ENCODE peak calls at places on chromosome 10, in four cellular contexts. U is HepG2, W is K562, N is GM12878. Y is an unnamed sample.

GRCh38 chr10:101783736-101784118 is 481 bp upstream of the NPM3 start:
- DNase-seq in U (no peak), W (no peak), N (no peak), Y (no peak)

GRCh38 chr10:29861811-29862505 is 197.4 kb downstream of the JCAD start:
- DNase-seq in U (no peak), W (no peak), N (no peak), Y (peak)

GRCh38 chr10:84683550-84683949 is 355.2 kb downstream of the CCSER2 start:
- DNase-seq in U (no peak), W (no peak), N (no peak), Y (no peak)

GRCh38 chr10:26804418-26805393 is 56.1 kb downstream of the ABI1 start:
- DNase-seq in U (no peak), W (no peak), N (no peak), Y (no peak)

GRCh38 chr10:811781-812180 is 119.7 kb downstream of the LARP4B start:
- DNase-seq in U (no peak), W (no peak), N (no peak), Y (no peak)

GRCh38 chr10:97072851-97073665 is 112.7 kb downstream of the SLIT1 start:
- DNase-seq in U (peak), W (peak), N (peak), Y (peak)

GRCh38 chr10:33559105-33559504 is 224.6 kb upstream of the NRP1 start:
- DNase-seq in U (no peak), W (no peak), N (no peak), Y (no peak)

GRCh38 chr10:79502561-79503309 is 9.6 kb upstream of the EIF5AL1 start:
- DNase-seq in U (peak), W (peak), N (no peak), Y (no peak)

GRCh38 chr10:54559498-54559897 is 241.5 kb downstream of the PCDH15 start:
- DNase-seq in U (no peak), W (no peak), N (no peak), Y (no peak)

GRCh38 chr10:103890194-103890658 is 27.8 kb downstream of the STN1 start:
- DNase-seq in U (peak), W (no peak), N (no peak), Y (peak)

GRCh38 chr10:56928717-56929116 is 567.7 kb upstream of the ZWINT start:
- DNase-seq in U (no peak), W (no peak), N (no peak), Y (no peak)

GRCh38 chr10:79090134-79090803 is 21.5 kb downstream of the ZMIZ1 start:
- DNase-seq in U (no peak), W (no peak), N (no peak), Y (peak)

GRCh38 chr10:80131499-80131901 is 1.0 kb upstream of the PLAC9 start:
- DNase-seq in U (no peak), W (no peak), N (no peak), Y (no peak)

GRCh38 chr10:7251696-7252465 is 159.0 kb downstream of the SFMBT2 start:
- DNase-seq in U (no peak), W (peak), N (no peak), Y (no peak)

GRCh38 chr10:119817991-119818888 is 54.4 kb downstream of the MCMBP start:
- DNase-seq in U (no peak), W (no peak), N (no peak), Y (peak)

GRCh38 chr10:91493313-91493712 is 83.2 kb downstream of the HECTD2 start:
- DNase-seq in U (peak), W (peak), N (no peak), Y (peak)

GRCh38 chr10:65341323-65341922 is 1584.4 kb upstream of the LRRTM3 start:
- DNase-seq in U (no peak), W (no peak), N (no peak), Y (peak)

GRCh38 chr10:6020806-6021205 is 41.4 kb downstream of the IL2RA start:
- DNase-seq in U (no peak), W (no peak), N (no peak), Y (no peak)

GRCh38 chr10:115624448-115624847 is 531.3 kb downstream of the ATRNL1 start:
- DNase-seq in U (peak), W (no peak), N (no peak), Y (no peak)

GRCh38 chr10:102758226-102758932 is 14.6 kb downstream of the WBP1L start:
- DNase-seq in U (no peak), W (no peak), N (no peak), Y (no peak)

GRCh38 chr10:34731885-34732701 is 83.0 kb downstream of the PARD3 start:
- DNase-seq in U (no peak), W (no peak), N (no peak), Y (peak)

GRCh38 chr10:62610649-62611229 is 193.8 kb upstream of the ADO start:
- DNase-seq in U (peak), W (peak), N (no peak), Y (peak)

GRCh38 chr10:103888113-103888841 is 29.7 kb downstream of the STN1 start:
- DNase-seq in U (peak), W (peak), N (no peak), Y (peak)

GRCh38 chr10:15182541-15183207 is 14.2 kb upstream of the NMT2 start:
- DNase-seq in U (no peak), W (no peak), N (no peak), Y (no peak)

GRCh38 chr10:8301831-8302230 is 247.3 kb downstream of the GATA3 start:
- DNase-seq in U (no peak), W (no peak), N (no peak), Y (no peak)

GRCh38 chr10:103693070-103693811 is 162.1 kb downstream of the SH3PXD2A start:
- DNase-seq in U (no peak), W (peak), N (no peak), Y (no peak)

GRCh38 chr10:30459283-30459682 is 25.3 kb downstream of the MAP3K8 start:
- DNase-seq in U (no peak), W (no peak), N (no peak), Y (no peak)

GRCh38 chr10:15097011-15097812 is at the start of gene RPP38:
- DNase-seq in U (peak), W (peak), N (peak), Y (peak)

GRCh38 chr10:76403876-76404275 is 972.5 kb downstream of the LRMDA start:
- DNase-seq in U (no peak), W (no peak), N (no peak), Y (no peak)

GRCh38 chr10:12510566-12510965 is 161.2 kb downstream of the CAMK1D start:
- DNase-seq in U (no peak), W (no peak), N (no peak), Y (no peak)

GRCh38 chr10:12511651-12512050 is 162.3 kb downstream of the CAMK1D start:
- DNase-seq in U (no peak), W (no peak), N (no peak), Y (no peak)

GRCh38 chr10:12513775-12514663 is 164.7 kb downstream of the CAMK1D start:
- DNase-seq in U (no peak), W (no peak), N (no peak), Y (no peak)

GRCh38 chr10:12513003-12513365 is 163.6 kb downstream of the CAMK1D start:
- DNase-seq in U (no peak), W (no peak), N (no peak), Y (no peak)

GRCh38 chr10:12512292-12513002 is 163.1 kb downstream of the CAMK1D start:
- DNase-seq in U (no peak), W (no peak), N (no peak), Y (no peak)
- H3K4me2 ChIP-seq in U (no peak), W (no peak), N (no peak), Y (no peak)

GRCh38 chr10:70478191-70479160 is at the start of gene PALD1:
- DNase-seq in U (no peak), W (peak), N (no peak), Y (peak)
- TF ChIP-seq MYC in U (no peak), W (no peak), N (peak), Y (no peak)

GRCh38 chr10:94000638-94001420 is 7.1 kb downstream of the PLCE1 start:
- DNase-seq in U (no peak), W (no peak), N (no peak), Y (no peak)

GRCh38 chr10:93995598-93996271 is 2.0 kb downstream of the PLCE1 start:
- DNase-seq in U (no peak), W (no peak), N (no peak), Y (no peak)

GRCh38 chr10:93995182-93995581 is 1.5 kb downstream of the PLCE1 start:
- DNase-seq in U (no peak), W (no peak), N (no peak), Y (no peak)

GRCh38 chr10:93999401-93999851 is 5.7 kb downstream of the PLCE1 start:
- DNase-seq in U (no peak), W (no peak), N (no peak), Y (no peak)

DNA sequence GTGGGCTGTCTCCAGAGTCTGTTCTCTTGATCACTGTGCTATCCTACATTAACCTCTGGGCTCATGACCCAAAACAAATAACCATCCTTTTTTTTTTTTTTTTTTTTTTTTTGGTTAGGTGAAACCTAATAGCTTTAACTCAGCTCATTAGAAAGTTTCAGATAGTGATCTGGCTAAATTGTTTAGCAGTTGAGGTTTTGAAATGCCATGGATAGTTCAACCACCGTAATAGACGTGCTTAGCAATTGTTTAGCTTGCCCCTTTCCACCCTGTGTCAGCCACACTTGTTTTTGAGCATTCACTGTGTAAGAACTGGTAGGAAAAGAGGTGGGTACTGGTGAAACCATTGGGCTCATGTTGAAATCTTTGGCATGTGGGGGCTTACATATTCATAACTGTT is 3.8 kb downstream of the PLCE1 start:
- DNase-seq in U (no peak), W (no peak), N (no peak), Y (no peak)
- TF ChIP-seq POLR2AphosphoS5 in U (no peak), W (no peak), N (no peak), Y (no peak)

DNA sequence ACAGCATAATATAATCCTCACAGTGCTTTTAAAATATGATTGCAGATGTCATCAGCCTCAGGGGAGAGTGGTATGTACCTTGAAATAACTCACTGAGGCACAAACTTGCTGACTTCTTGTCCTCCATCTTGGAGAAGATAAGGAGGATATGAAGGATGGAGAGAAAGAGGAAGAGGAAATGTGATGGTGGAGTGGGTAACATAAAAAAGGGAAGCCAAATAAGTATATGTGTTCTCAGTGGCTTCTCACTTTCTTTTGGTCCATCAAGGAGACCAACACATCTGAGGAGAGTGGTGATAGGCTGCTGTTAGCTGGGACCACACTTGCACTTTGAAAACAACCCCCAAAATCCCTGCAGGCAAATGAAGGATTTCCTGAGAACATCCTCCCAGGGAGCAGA is 21.6 kb upstream of the ZNF37A start:
- DNase-seq in U (no peak), W (no peak), N (no peak), Y (no peak)
- H3K4me2 ChIP-seq in U (no peak), W (no peak), N (no peak), Y (no peak)

DNA sequence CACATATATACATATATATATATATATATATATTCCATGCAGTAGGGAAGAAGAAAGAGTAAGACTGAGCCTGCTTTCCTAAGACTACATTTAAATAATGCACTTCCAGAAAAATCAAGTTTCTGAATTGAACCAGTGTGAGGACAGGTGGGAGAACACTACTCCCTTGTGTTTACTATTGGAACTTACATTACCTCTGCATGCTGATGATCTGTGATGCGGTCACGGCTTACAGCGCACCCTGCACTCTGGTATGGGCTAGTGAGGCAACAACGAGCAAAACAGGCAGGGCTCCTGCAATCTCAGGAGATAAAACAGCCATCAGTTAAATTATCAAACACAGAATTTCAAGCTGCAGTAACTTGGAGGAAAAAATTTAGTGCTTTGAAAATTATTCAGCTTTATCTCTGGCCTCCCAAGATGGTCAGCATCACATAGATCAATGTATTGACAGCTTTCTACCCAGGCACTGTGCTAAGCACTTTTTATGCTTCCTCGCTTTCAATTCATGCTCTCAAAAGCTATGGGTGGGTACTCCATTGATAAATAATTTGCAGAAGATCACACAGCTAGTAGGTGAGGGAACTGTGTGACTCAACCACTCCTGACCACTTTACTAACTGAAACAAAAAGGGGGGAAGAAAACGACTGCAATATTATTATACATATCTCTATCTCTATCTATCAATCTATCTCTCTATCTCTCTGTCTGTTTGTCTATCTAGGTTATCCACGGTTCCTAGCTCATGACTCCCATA is 20.5 kb upstream of the SLC16A12 start:
- DNase-seq in U (no peak), W (no peak), N (no peak), Y (no peak)
- TF ChIP-seq MYC in U (no peak), W (no peak), N (no peak), Y (no peak)

DNA sequence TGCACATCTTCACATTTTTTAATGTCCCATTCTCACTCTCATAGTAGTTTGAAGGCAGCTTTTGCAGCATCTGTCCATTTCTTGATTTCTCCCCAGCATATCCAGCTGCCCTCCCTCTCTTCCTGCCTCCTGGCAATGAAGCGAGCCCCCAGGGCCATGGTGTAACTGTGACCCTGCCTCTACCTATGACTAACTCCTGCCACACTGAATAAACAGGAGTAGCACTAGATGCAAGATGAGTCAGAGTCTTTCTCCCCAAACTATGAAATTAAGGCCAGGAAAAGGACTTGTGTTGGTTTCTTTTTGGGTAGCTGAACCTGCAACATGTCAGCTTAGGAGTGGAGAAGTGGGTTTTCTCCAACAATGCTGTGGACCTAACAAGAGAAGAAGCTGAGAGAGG is 329.0 kb downstream of the RNLS start:
- DNase-seq in U (no peak), W (no peak), N (no peak), Y (peak)
- TF ChIP-seq POLR2AphosphoS5 in U (no peak), W (no peak), N (no peak), Y (no peak)

GRCh38 chr10:3897156-3897555 is 112.1 kb upstream of the KLF6 start:
- DNase-seq in U (no peak), W (no peak), N (no peak), Y (peak)
- H3K4me2 ChIP-seq in U (no peak), W (no peak), N (no peak), Y (peak)

GRCh38 chr10:77419979-77420378 is 217.6 kb downstream of the KCNMA1 start:
- DNase-seq in U (no peak), W (no peak), N (no peak), Y (no peak)
- TF ChIP-seq MYC in U (no peak), W (no peak), N (no peak), Y (no peak)

GRCh38 chr10:74921744-74922143 is 95.3 kb downstream of the KAT6B start:
- DNase-seq in U (no peak), W (peak), N (no peak), Y (no peak)
- TF ChIP-seq POLR2AphosphoS5 in U (no peak), W (peak), N (no peak), Y (no peak)